ENCODE peak calls at places on chromosomes 16 and 17, in five cellular contexts. One of them, this sample, is unnamed.

GRCh38 chr16:30030841-30031413 is at the start of gene TLCD3B:
- DNase-seq in lung: no peak
- DNase-seq in neural progenitor cell: peak
- DNase-seq in GM23338: peak
- DNase-seq in prostate gland: no peak
- DNase-seq in this sample: no peak

GRCh38 chr16:30972872-30973271 is 12.1 kb upstream of the HSD3B7 start:
- DNase-seq in GM23338: peak
- DNase-seq in prostate gland: no peak
- DNase-seq in lung: no peak
- DNase-seq in neural progenitor cell: peak
- DNase-seq in this sample: no peak

GRCh38 chr17:80182118-80182844 is 12.5 kb downstream of the CARD14 start:
- DNase-seq in lung: no peak
- DNase-seq in GM23338: no peak
- DNase-seq in neural progenitor cell: no peak
- DNase-seq in prostate gland: no peak
- DNase-seq in this sample: no peak

GRCh38 chr16:66326995-66327513 is 39.4 kb upstream of the CDH5 start:
- DNase-seq in GM23338: no peak
- DNase-seq in prostate gland: no peak
- DNase-seq in neural progenitor cell: no peak
- DNase-seq in lung: no peak
- DNase-seq in this sample: peak

GRCh38 chr17:19508327-19508867 is 25.3 kb upstream of the SLC47A1 start:
- DNase-seq in prostate gland: peak
- DNase-seq in neural progenitor cell: peak
- DNase-seq in lung: peak
- DNase-seq in GM23338: peak
- DNase-seq in this sample: peak

GRCh38 chr17:52170963-52171572 is 12.6 kb upstream of the CA10 start:
- DNase-seq in neural progenitor cell: peak
- DNase-seq in prostate gland: peak
- DNase-seq in lung: no peak
- DNase-seq in GM23338: peak
- DNase-seq in this sample: peak

GRCh38 chr16:2350500-2350899 is 10.0 kb upstream of the ABCA3 start:
- DNase-seq in prostate gland: no peak
- DNase-seq in neural progenitor cell: no peak
- DNase-seq in GM23338: no peak
- DNase-seq in lung: no peak
- DNase-seq in this sample: no peak

GRCh38 chr17:55264273-55264639 is 504 bp upstream of the HLF start:
- DNase-seq in GM23338: peak
- DNase-seq in neural progenitor cell: peak
- DNase-seq in prostate gland: no peak
- DNase-seq in lung: no peak
- DNase-seq in this sample: no peak

GRCh38 chr17:804541-805435 is 22.6 kb downstream of the MRM3 start:
- DNase-seq in neural progenitor cell: peak
- DNase-seq in prostate gland: no peak
- DNase-seq in GM23338: peak
- DNase-seq in lung: no peak
- DNase-seq in this sample: no peak

GRCh38 chr16:14111713-14112538 is 40.8 kb downstream of the MRTFB start:
- DNase-seq in GM23338: no peak
- DNase-seq in lung: no peak
- DNase-seq in neural progenitor cell: no peak
- DNase-seq in prostate gland: peak
- DNase-seq in this sample: peak

GRCh38 chr17:6100891-6101290 is 30.7 kb downstream of the WSCD1 start:
- DNase-seq in GM23338: no peak
- DNase-seq in prostate gland: no peak
- DNase-seq in lung: no peak
- DNase-seq in neural progenitor cell: no peak
- DNase-seq in this sample: no peak

GRCh38 chr16:8869212-8869987 is 594 bp upstream of the CARHSP1 start:
- DNase-seq in neural progenitor cell: peak
- DNase-seq in prostate gland: no peak
- DNase-seq in lung: no peak
- DNase-seq in GM23338: peak
- DNase-seq in this sample: peak
- TF ChIP-seq CTCF in neural progenitor cell: no peak
- TF ChIP-seq CTCF in prostate gland: no peak
- TF ChIP-seq CTCF in lung: no peak
- TF ChIP-seq CTCF in GM23338: peak
- TF ChIP-seq CTCF in this sample: no peak

GRCh38 chr17:75842963-75843576 is 1.1 kb downstream of the UNC13D start:
- DNase-seq in neural progenitor cell: no peak
- DNase-seq in prostate gland: no peak
- DNase-seq in GM23338: no peak
- DNase-seq in lung: no peak
- DNase-seq in this sample: no peak
- H3K4me3 ChIP-seq in neural progenitor cell: no peak
- H3K4me3 ChIP-seq in prostate gland: peak
- H3K4me3 ChIP-seq in GM23338: no peak
- H3K4me3 ChIP-seq in lung: peak
- H3K4me3 ChIP-seq in this sample: no peak

GRCh38 chr16:54280751-54281150 is 5.8 kb downstream of the IRX3 start:
- DNase-seq in GM23338: no peak
- DNase-seq in neural progenitor cell: no peak
- DNase-seq in lung: no peak
- DNase-seq in prostate gland: no peak
- DNase-seq in this sample: no peak

GRCh38 chr16:54281535-54282201 is 4.9 kb downstream of the IRX3 start:
- DNase-seq in lung: no peak
- DNase-seq in prostate gland: no peak
- DNase-seq in GM23338: peak
- DNase-seq in neural progenitor cell: peak
- DNase-seq in this sample: peak

GRCh38 chr16:54282923-54283734 is 3.5 kb downstream of the IRX3 start:
- DNase-seq in lung: no peak
- DNase-seq in neural progenitor cell: peak
- DNase-seq in prostate gland: no peak
- DNase-seq in GM23338: peak
- DNase-seq in this sample: no peak

GRCh38 chr16:54283735-54284318 is 2.8 kb downstream of the IRX3 start:
- DNase-seq in neural progenitor cell: peak
- DNase-seq in GM23338: peak
- DNase-seq in lung: no peak
- DNase-seq in prostate gland: no peak
- DNase-seq in this sample: no peak

GRCh38 chr16:54282202-54282922 is 4.2 kb downstream of the IRX3 start:
- DNase-seq in GM23338: peak
- DNase-seq in lung: peak
- DNase-seq in neural progenitor cell: peak
- DNase-seq in prostate gland: peak
- DNase-seq in this sample: peak
- TF ChIP-seq CTCF in GM23338: peak
- TF ChIP-seq CTCF in lung: no peak
- TF ChIP-seq CTCF in neural progenitor cell: peak
- TF ChIP-seq CTCF in prostate gland: peak
- TF ChIP-seq CTCF in this sample: peak

DNA sequence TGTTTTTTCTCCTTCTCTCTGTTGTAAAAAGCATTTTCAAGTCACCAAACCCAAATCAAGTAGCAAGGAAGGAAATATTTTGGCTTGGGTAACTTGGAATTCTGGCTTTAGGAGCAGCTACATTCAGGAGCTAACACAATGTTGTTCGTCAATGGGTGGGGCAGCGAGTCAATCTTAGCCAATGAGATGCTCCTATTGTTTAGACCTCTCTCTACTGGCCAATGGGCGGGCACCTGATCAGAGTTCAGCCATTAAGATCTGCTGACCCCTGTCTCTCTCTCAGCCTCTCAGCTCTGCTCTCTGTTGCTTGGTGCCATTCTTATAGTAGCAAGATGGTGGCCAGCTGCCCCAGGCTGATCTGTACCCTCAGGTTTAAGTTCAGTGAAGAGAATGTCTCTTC is 83.2 kb downstream of the IRX3 start:
- DNase-seq in lung: no peak
- DNase-seq in GM23338: no peak
- DNase-seq in prostate gland: no peak
- DNase-seq in neural progenitor cell: no peak
- DNase-seq in this sample: no peak
- H3K4me3 ChIP-seq in lung: no peak
- H3K4me3 ChIP-seq in GM23338: no peak
- H3K4me3 ChIP-seq in prostate gland: no peak
- H3K4me3 ChIP-seq in neural progenitor cell: no peak
- H3K4me3 ChIP-seq in this sample: no peak

GRCh38 chr16:5560084-5560483 is 462.5 kb upstream of the EEF2KMT start:
- DNase-seq in GM23338: no peak
- DNase-seq in lung: no peak
- DNase-seq in prostate gland: no peak
- DNase-seq in neural progenitor cell: no peak
- DNase-seq in this sample: no peak
- TF ChIP-seq CTCF in GM23338: no peak
- TF ChIP-seq CTCF in lung: no peak
- TF ChIP-seq CTCF in prostate gland: no peak
- TF ChIP-seq CTCF in neural progenitor cell: no peak
- TF ChIP-seq CTCF in this sample: no peak

DNA sequence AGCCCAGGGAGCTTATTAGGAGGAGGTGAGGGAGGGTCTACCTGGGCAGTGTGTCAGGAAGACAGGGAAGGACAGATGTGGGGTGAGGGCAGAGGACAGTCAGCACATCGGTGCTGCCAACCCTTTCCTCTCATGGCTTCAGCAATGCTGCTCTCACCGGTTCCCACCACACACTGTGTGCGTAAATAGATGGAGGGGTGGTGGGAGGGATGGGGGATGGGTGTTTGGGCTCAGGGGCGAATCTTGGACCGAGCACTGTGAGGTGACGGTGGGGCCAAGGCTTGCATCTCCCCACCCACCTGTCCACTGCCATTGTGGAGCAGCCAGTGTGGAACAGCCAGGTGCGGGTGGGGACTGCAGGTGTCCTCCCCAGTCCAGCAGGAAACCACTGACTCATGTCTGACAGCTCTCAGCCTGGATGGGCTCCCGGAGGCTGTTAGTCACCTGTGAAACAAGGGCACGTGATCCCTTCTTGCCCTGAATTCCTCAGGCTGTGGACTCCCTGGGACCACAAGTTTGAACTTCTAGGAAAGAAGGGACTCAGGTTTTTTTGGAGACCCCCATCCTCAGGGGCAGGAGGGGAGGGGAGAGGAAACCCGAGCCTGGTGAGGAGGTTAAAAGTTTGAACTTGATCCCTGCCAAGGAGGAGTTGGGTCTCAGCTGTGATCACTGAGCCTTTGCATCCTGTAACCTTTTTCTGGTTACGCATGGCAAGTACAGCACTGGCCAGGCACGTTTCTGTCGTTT is 42.7 kb upstream of the SMPD3 start:
- DNase-seq in GM23338: peak
- DNase-seq in lung: peak
- DNase-seq in neural progenitor cell: no peak
- DNase-seq in prostate gland: peak
- DNase-seq in this sample: peak
- H3K4me3 ChIP-seq in GM23338: no peak
- H3K4me3 ChIP-seq in lung: no peak
- H3K4me3 ChIP-seq in neural progenitor cell: no peak
- H3K4me3 ChIP-seq in prostate gland: no peak
- H3K4me3 ChIP-seq in this sample: no peak

GRCh38 chr17:38602453-38602852 is 3.3 kb downstream of the SRCIN1 start:
- DNase-seq in lung: no peak
- DNase-seq in neural progenitor cell: peak
- DNase-seq in prostate gland: no peak
- DNase-seq in GM23338: peak
- DNase-seq in this sample: no peak

GRCh38 chr17:38600416-38600815 is 5.3 kb downstream of the SRCIN1 start:
- DNase-seq in GM23338: no peak
- DNase-seq in prostate gland: no peak
- DNase-seq in lung: no peak
- DNase-seq in neural progenitor cell: peak
- DNase-seq in this sample: no peak

GRCh38 chr17:38601539-38602351 is 4.0 kb downstream of the SRCIN1 start:
- DNase-seq in GM23338: peak
- DNase-seq in prostate gland: no peak
- DNase-seq in neural progenitor cell: peak
- DNase-seq in lung: no peak
- DNase-seq in this sample: peak

GRCh38 chr17:38599398-38599856 is 6.3 kb downstream of the SRCIN1 start:
- DNase-seq in GM23338: no peak
- DNase-seq in prostate gland: no peak
- DNase-seq in lung: no peak
- DNase-seq in neural progenitor cell: no peak
- DNase-seq in this sample: no peak

DNA sequence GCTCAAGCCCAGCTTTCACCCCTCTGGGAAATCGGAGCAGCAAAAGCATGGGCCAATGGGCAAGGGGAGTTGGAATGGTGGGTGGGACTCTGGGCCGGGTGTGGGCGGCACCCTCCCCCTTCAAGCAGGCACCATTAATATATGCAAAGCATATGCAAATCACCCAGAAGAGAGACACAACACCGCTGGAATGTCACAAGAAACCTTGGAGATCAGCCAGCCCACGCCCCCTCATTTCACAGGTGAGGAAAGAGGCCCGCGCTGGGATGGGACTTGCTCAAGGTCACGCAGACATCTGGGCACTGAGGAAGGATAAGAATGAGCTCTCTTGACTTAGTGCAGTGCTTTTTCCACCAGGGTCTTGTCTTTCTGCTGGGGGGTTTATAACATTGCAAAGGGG is 4.8 kb downstream of the SRCIN1 start:
- DNase-seq in lung: no peak
- DNase-seq in neural progenitor cell: peak
- DNase-seq in GM23338: peak
- DNase-seq in prostate gland: no peak
- DNase-seq in this sample: peak
- TF ChIP-seq CTCF in lung: no peak
- TF ChIP-seq CTCF in neural progenitor cell: no peak
- TF ChIP-seq CTCF in GM23338: no peak
- TF ChIP-seq CTCF in prostate gland: no peak
- TF ChIP-seq CTCF in this sample: no peak